ENCODE peak calls at places on chromosomes 1 and 21, in six cellular contexts. T is neuronal stem cell, E is K562, Y is GM23248, X is PC-3, J is hepatocyte. O is an unnamed sample. For H3K9me3 and H3K4me1, the result is how much of the 10 kb centered on the place peaks cover.

GRCh38 chr21:45447821-45448220 is 42.9 kb downstream of the COL18A1 start:
- DNase-seq in E (no peak), J (no peak), Y (peak), X (peak), T (no peak), O (no peak)

GRCh38 chr1:220409751-220410370 is 118.1 kb upstream of the MARK1 start:
- DNase-seq in T (peak), X (no peak), E (no peak), J (no peak), Y (no peak), O (no peak)

GRCh38 chr1:234985007-234985370 is 143.6 kb downstream of the TOMM20 start:
- DNase-seq in T (no peak), J (no peak), X (no peak), Y (no peak), E (no peak), O (no peak)

GRCh38 chr1:54772951-54773350 is 8.6 kb upstream of the PARS2 start:
- DNase-seq in T (no peak), Y (no peak), X (no peak), E (no peak), J (no peak), O (no peak)

GRCh38 chr1:8667869-8668595 is 149.4 kb downstream of the RERE start:
- DNase-seq in T (no peak), X (peak), J (no peak), Y (peak), E (no peak), O (no peak)

GRCh38 chr1:173405758-173406344 is 71.3 kb upstream of the PRDX6 start:
- DNase-seq in E (no peak), X (peak), J (no peak), Y (peak), T (no peak), O (no peak)

GRCh38 chr1:110216844-110217444 is 6.8 kb downstream of the KCNC4 start:
- DNase-seq in Y (no peak), T (no peak), X (no peak), J (no peak), E (no peak), O (no peak)

GRCh38 chr1:156070523-156070922 is 9.6 kb downstream of the RAB25 start:
- DNase-seq in X (no peak), E (no peak), Y (no peak), J (no peak), T (no peak), O (peak)

GRCh38 chr1:6508876-6509602 is 17.6 kb upstream of the PLEKHG5 start:
- DNase-seq in Y (no peak), T (no peak), E (no peak), J (no peak), X (no peak), O (peak)

GRCh38 chr1:87806377-87807094 is 477.9 kb downstream of the LMO4 start:
- DNase-seq in J (peak), X (no peak), T (no peak), Y (no peak), E (no peak), O (no peak)

GRCh38 chr1:115771094-115771846 is 2.8 kb upstream of the CASQ2 start:
- DNase-seq in J (peak), T (no peak), E (no peak), X (no peak), Y (peak), O (peak)

GRCh38 chr1:238950786-238951185 is 435.6 kb upstream of the CHRM3 start:
- DNase-seq in Y (no peak), E (no peak), J (no peak), T (no peak), X (no peak), O (no peak)

GRCh38 chr1:191757003-191757402 is 401.3 kb upstream of the RGS18 start:
- DNase-seq in Y (no peak), T (no peak), X (no peak), J (no peak), E (no peak), O (peak)

GRCh38 chr1:59752556-59753412 is 62.0 kb upstream of the HOOK1 start:
- DNase-seq in Y (no peak), E (no peak), T (no peak), J (no peak), X (no peak), O (no peak)

GRCh38 chr21:32270748-32271147 is 8.1 kb downstream of the MIS18A start:
- DNase-seq in J (no peak), X (no peak), E (no peak), Y (no peak), T (no peak), O (no peak)

GRCh38 chr21:36021251-36021837 is 39.0 kb downstream of the SETD4 start:
- DNase-seq in E (no peak), J (no peak), T (no peak), Y (no peak), X (no peak), O (no peak)

GRCh38 chr1:229129306-229130027 is 141.4 kb upstream of the RAB4A start:
- DNase-seq in X (no peak), J (no peak), Y (no peak), T (no peak), E (no peak), O (no peak)

GRCh38 chr21:35943752-35944151 is 116.6 kb downstream of the SETD4 start:
- DNase-seq in J (no peak), Y (no peak), E (no peak), T (no peak), X (no peak), O (no peak)

GRCh38 chr1:12127206-12127810 is 39.5 kb upstream of the TNFRSF1B start:
- DNase-seq in J (no peak), T (no peak), Y (no peak), E (no peak), X (no peak), O (no peak)

GRCh38 chr1:8238141-8239038 is 79.5 kb upstream of the SLC45A1 start:
- DNase-seq in Y (peak), X (peak), J (no peak), E (no peak), T (no peak), O (no peak)

GRCh38 chr21:38897532-38898421 is 92.0 kb downstream of the ETS2 start:
- DNase-seq in J (no peak), E (no peak), T (no peak), X (no peak), Y (no peak), O (no peak)

GRCh38 chr1:152218762-152219436 is 5.1 kb downstream of the HRNR start:
- DNase-seq in Y (no peak), T (no peak), X (no peak), E (no peak), J (no peak), O (no peak)

GRCh38 chr1:221470000-221470698 is 271.7 kb downstream of the DUSP10 start:
- DNase-seq in Y (no peak), X (no peak), J (no peak), T (no peak), E (no peak), O (no peak)

GRCh38 chr1:67761730-67762129 is 71.5 kb downstream of the GNG12 start:
- DNase-seq in E (no peak), X (no peak), T (no peak), J (no peak), Y (no peak), O (no peak)

GRCh38 chr21:44965251-44966022 is 25.6 kb downstream of the SLX9 start:
- DNase-seq in E (no peak), T (no peak), Y (peak), X (no peak), J (no peak), O (no peak)

GRCh38 chr1:193221641-193222040 is 35.2 kb upstream of the B3GALT2 start:
- DNase-seq in Y (no peak), X (no peak), E (no peak), T (no peak), J (no peak), O (no peak)

GRCh38 chr1:162389021-162389818 is 7.7 kb downstream of the C1orf226 start:
- DNase-seq in Y (peak), X (peak), T (no peak), J (peak), E (peak), O (no peak)

GRCh38 chr1:203842559-203842876 is 18.9 kb upstream of the SNRPE start:
- DNase-seq in T (no peak), E (no peak), Y (no peak), J (no peak), X (no peak), O (no peak)

GRCh38 chr1:203835476-203835875 is 25.9 kb upstream of the SNRPE start:
- DNase-seq in T (no peak), J (no peak), E (no peak), Y (no peak), X (no peak), O (no peak)

GRCh38 chr1:203839081-203839480 is 22.3 kb upstream of the SNRPE start:
- DNase-seq in X (no peak), T (no peak), J (no peak), Y (peak), E (no peak), O (no peak)

GRCh38 chr1:203840208-203840808 is 21.1 kb upstream of the SNRPE start:
- DNase-seq in J (no peak), Y (no peak), E (no peak), X (no peak), T (no peak), O (no peak)
- H3K9me3 ChIP-seq in J (under half), Y (under half), E (under half), X (under half), T (under half), O (under half)

DNA sequence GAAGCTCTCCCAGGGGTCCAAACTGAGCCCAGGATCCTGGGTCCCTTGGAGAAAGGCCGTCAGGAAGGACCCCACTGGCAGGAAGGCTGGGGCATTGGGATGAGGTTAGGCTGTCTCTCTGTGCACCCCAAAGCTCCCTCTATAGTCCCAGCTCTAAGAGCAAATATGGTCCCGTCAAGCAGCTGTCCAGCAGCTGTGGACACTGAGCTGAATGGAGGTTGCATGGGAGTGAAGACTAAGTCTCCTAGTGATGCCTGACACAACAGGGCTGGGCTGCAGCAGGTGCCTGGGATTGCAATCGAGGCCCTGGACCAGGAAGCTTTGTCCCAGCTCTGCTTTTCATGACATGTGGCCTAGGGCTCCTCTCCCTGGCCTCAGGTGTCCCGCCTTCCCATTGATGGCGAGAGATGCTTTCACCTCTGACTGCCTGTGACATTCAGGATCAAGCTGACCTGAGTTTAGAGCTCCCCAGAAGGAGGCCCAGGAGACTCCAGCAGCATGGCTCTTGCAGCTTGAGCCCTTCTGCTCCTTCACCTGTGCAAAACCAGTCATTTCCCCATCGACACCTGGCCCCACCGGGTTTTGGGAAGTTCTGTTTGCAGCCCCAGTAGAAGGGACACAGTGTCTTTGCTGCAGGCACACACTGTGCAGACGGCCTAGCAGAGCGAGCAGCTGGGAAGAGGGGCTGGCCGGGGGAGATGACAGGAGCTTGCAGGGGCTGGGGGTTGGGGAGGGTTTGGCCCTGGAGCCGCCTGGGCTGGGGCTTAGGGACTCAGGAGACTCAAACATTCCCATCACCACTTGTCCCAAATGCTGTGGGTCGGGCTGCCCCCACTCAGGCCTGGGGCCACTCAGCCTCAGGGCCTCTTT is 3.5 kb upstream of the EDN2 start:
- DNase-seq in X (no peak), J (no peak), T (no peak), E (no peak), Y (peak), O (no peak)
- H3K4me1 ChIP-seq in X (under half), J (half or more), T (under half), E (under half), Y (under half), O (under half)

GRCh38 chr21:42032968-42033367 is 22.8 kb upstream of the ZBTB21 start:
- DNase-seq in E (no peak), J (no peak), X (no peak), T (no peak), Y (no peak), O (no peak)

GRCh38 chr21:42030311-42030710 is 20.2 kb upstream of the ZBTB21 start:
- DNase-seq in J (no peak), T (no peak), Y (no peak), X (no peak), E (no peak), O (no peak)

GRCh38 chr21:42032266-42032665 is 22.1 kb upstream of the ZBTB21 start:
- DNase-seq in T (no peak), X (no peak), Y (no peak), E (no peak), J (no peak), O (no peak)

GRCh38 chr21:42031241-42031640 is 21.1 kb upstream of the ZBTB21 start:
- DNase-seq in Y (no peak), X (no peak), T (no peak), J (no peak), E (no peak), O (no peak)

DNA sequence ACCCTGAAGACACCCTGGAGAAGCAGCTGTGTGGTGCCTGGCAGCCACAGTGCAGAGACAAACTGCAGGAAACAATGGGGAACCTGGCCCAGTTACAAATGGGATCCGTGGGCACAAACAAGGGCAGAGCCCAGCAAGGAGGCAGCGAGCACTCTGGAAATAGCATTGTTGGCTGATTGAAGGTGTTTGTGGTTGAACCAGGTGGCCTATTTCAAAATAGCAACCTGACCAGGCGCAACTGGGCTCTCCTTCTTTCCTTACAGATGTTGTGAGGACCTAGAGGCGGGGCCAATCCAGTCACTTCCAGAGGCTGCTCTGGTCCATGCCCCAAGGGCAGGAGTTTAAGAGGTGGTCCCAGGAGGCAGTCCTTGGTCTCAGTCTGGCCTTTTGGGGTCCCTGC is 21.7 kb upstream of the ZBTB21 start:
- DNase-seq in J (no peak), T (no peak), E (no peak), Y (no peak), X (no peak), O (no peak)
- H3K4me2 ChIP-seq in J (no peak), T (no peak), E (no peak), Y (no peak), X (no peak), O (no peak)

DNA sequence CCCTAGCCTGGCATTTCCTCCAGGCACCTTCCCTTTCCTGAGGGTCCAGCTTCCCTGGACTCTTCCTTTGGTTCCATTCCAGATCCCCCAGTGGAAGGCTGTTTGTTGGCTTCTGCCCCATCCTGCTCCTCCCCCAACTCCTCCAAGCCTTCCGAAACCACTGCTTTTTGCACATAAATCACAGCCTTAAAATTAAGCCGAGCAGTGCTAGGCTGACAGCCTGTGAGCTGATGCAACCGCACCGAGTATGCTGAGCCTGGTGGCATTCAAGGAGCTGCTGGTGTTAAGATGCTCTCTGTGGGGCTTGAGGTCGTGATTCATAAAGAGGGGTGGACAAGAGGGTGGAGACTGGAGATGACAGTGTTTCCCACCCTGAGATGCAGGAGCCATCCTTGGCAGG is 266.6 kb upstream of the C1orf174 start:
- DNase-seq in T (no peak), J (no peak), X (no peak), Y (no peak), E (no peak), O (no peak)
- H3K9me3 ChIP-seq in T (under half), J (under half), X (under half), Y (under half), E (under half), O (under half)

GRCh38 chr1:14608308-14608707 is 9.8 kb downstream of the KAZN start:
- DNase-seq in T (no peak), X (peak), Y (no peak), E (no peak), J (no peak), O (no peak)
- H3K4me1 ChIP-seq in T (under half), X (under half), Y (under half), E (under half), J (under half), O (under half)

DNA sequence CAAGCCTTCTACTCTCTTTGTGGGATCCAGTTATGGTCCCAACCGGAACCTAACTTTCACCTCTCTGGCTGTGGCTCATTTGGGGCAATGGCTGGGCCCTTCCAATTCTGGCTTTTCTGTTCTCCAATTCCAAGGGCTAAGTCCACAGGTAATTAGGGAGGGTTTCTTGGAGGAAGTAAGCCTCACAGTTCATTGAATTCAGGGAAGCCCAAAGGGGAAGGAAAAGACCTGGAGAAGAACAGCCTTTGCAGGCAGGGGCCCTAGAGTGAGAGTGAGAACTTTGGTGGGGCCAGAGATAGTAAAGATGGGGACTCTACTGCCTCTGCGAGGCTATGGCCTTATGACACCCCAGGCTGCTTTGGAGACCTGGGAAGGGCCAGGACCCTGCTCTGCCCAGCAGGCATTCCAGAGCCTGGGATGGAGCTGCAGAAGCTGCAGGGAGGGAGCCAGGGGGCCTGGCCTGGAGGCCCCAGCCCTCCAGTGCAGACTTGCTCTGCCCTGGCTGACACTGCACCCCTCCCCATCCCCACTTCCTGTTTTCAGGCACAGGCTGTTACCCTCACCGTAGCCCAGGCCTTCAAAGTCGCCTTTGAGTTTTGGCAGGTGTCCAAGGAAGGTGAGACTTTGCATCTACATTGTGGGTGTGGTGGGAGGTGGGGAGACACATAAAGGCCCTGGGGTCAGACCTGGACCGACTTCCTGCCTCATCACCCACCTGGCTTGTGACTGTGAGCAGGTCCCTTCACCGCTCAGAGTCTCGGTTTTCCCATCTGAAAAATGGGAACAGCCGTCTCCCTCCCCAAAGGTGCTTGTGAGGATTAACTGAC is 18.9 kb downstream of the LDLRAP1 start:
- DNase-seq in X (no peak), Y (no peak), T (no peak), E (peak), J (no peak), O (no peak)
- H3K4me2 ChIP-seq in X (no peak), Y (no peak), T (no peak), E (no peak), J (no peak), O (no peak)

DNA sequence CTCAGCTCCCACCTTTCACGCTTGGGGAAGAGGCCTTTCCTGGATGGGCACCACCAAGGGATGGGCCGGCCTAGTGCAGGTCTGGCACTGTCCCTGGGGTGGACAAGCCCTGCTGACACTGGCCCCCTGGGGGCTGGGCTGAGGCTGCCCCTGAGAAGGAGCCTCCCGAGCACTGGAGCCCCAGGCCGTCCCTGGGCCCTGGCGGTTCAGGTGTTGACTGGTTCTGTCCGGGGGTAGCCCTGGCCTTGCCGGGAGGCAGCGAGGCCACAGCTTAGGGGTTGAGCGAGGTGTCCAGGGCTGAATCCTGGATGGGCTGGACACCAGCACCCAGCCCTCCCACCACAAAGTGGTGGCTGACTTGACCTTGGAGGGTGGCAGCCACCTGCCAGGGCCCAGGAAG is 49.7 kb upstream of the ACTRT2 start:
- DNase-seq in X (no peak), Y (no peak), E (no peak), J (no peak), T (no peak), O (no peak)
- H3K9me3 ChIP-seq in X (under half), Y (under half), E (under half), J (under half), T (under half), O (under half)